ENCODE peak calls at places on chromosomes 13 and 19, in seven cellular contexts. One of them, this sample, is unnamed.

GRCh38 chr19:51687791-51688664 is 5.1 kb upstream of the SPACA6 start:
- DNase-seq in putamen: peak
- DNase-seq in activated gamma-delta T cell treated with Interleukin-2 at 50 U/mL for 16 hours: no peak
- DNase-seq in astrocyte of the spinal cord: peak
- DNase-seq in T-cell: no peak
- DNase-seq in effector memory CD8-positive, alpha-beta T cell: no peak
- DNase-seq in NCI-H345: no peak
- DNase-seq in this sample: peak

GRCh38 chr13:44108345-44108858 is 228.7 kb downstream of the LACC1 start:
- DNase-seq in putamen: no peak
- DNase-seq in activated gamma-delta T cell treated with Interleukin-2 at 50 U/mL for 16 hours: no peak
- DNase-seq in astrocyte of the spinal cord: no peak
- DNase-seq in T-cell: no peak
- DNase-seq in effector memory CD8-positive, alpha-beta T cell: no peak
- DNase-seq in NCI-H345: no peak
- DNase-seq in this sample: no peak

GRCh38 chr13:38518328-38518727 is 168.5 kb upstream of the FREM2 start:
- DNase-seq in putamen: no peak
- DNase-seq in activated gamma-delta T cell treated with Interleukin-2 at 50 U/mL for 16 hours: no peak
- DNase-seq in astrocyte of the spinal cord: no peak
- DNase-seq in T-cell: no peak
- DNase-seq in effector memory CD8-positive, alpha-beta T cell: no peak
- DNase-seq in NCI-H345: no peak
- DNase-seq in this sample: no peak

GRCh38 chr13:81395368-81395767 is 1054.4 kb upstream of the SPRY2 start:
- DNase-seq in putamen: no peak
- DNase-seq in activated gamma-delta T cell treated with Interleukin-2 at 50 U/mL for 16 hours: no peak
- DNase-seq in astrocyte of the spinal cord: no peak
- DNase-seq in T-cell: no peak
- DNase-seq in effector memory CD8-positive, alpha-beta T cell: no peak
- DNase-seq in NCI-H345: no peak
- DNase-seq in this sample: no peak

GRCh38 chr13:28451482-28452217 is 43.3 kb downstream of the FLT1 start:
- DNase-seq in putamen: no peak
- DNase-seq in activated gamma-delta T cell treated with Interleukin-2 at 50 U/mL for 16 hours: no peak
- DNase-seq in astrocyte of the spinal cord: no peak
- DNase-seq in T-cell: no peak
- DNase-seq in effector memory CD8-positive, alpha-beta T cell: no peak
- DNase-seq in NCI-H345: no peak
- DNase-seq in this sample: no peak

GRCh38 chr13:68490594-68490993 is 1260.5 kb upstream of the PCDH9 start:
- DNase-seq in putamen: no peak
- DNase-seq in activated gamma-delta T cell treated with Interleukin-2 at 50 U/mL for 16 hours: no peak
- DNase-seq in astrocyte of the spinal cord: no peak
- DNase-seq in T-cell: no peak
- DNase-seq in effector memory CD8-positive, alpha-beta T cell: no peak
- DNase-seq in NCI-H345: no peak
- DNase-seq in this sample: no peak

GRCh38 chr13:112880976-112881540 is 88.0 kb upstream of the MCF2L start:
- DNase-seq in putamen: no peak
- DNase-seq in activated gamma-delta T cell treated with Interleukin-2 at 50 U/mL for 16 hours: no peak
- DNase-seq in astrocyte of the spinal cord: no peak
- DNase-seq in T-cell: no peak
- DNase-seq in effector memory CD8-positive, alpha-beta T cell: no peak
- DNase-seq in NCI-H345: no peak
- DNase-seq in this sample: no peak

GRCh38 chr19:15280048-15280725 is 47.9 kb upstream of the EPHX3 start:
- DNase-seq in putamen: no peak
- DNase-seq in activated gamma-delta T cell treated with Interleukin-2 at 50 U/mL for 16 hours: no peak
- DNase-seq in astrocyte of the spinal cord: no peak
- DNase-seq in T-cell: no peak
- DNase-seq in effector memory CD8-positive, alpha-beta T cell: no peak
- DNase-seq in NCI-H345: no peak
- DNase-seq in this sample: no peak

GRCh38 chr19:40822161-40822560 is 23.2 kb downstream of the EGLN2 start:
- DNase-seq in putamen: no peak
- DNase-seq in activated gamma-delta T cell treated with Interleukin-2 at 50 U/mL for 16 hours: no peak
- DNase-seq in astrocyte of the spinal cord: no peak
- DNase-seq in T-cell: no peak
- DNase-seq in effector memory CD8-positive, alpha-beta T cell: no peak
- DNase-seq in NCI-H345: no peak
- DNase-seq in this sample: no peak

GRCh38 chr13:94901070-94901469 is 188.7 kb upstream of the SOX21 start:
- DNase-seq in putamen: no peak
- DNase-seq in activated gamma-delta T cell treated with Interleukin-2 at 50 U/mL for 16 hours: no peak
- DNase-seq in astrocyte of the spinal cord: no peak
- DNase-seq in T-cell: no peak
- DNase-seq in effector memory CD8-positive, alpha-beta T cell: no peak
- DNase-seq in NCI-H345: no peak
- DNase-seq in this sample: no peak

GRCh38 chr13:113148940-113149503 is 9.4 kb upstream of the PROZ start:
- DNase-seq in putamen: no peak
- DNase-seq in activated gamma-delta T cell treated with Interleukin-2 at 50 U/mL for 16 hours: no peak
- DNase-seq in astrocyte of the spinal cord: no peak
- DNase-seq in T-cell: no peak
- DNase-seq in effector memory CD8-positive, alpha-beta T cell: no peak
- DNase-seq in NCI-H345: no peak
- DNase-seq in this sample: no peak

GRCh38 chr13:27455331-27455855 is 5.0 kb upstream of the MTIF3 start:
- DNase-seq in putamen: no peak
- DNase-seq in activated gamma-delta T cell treated with Interleukin-2 at 50 U/mL for 16 hours: no peak
- DNase-seq in astrocyte of the spinal cord: no peak
- DNase-seq in T-cell: peak
- DNase-seq in effector memory CD8-positive, alpha-beta T cell: no peak
- DNase-seq in NCI-H345: no peak
- DNase-seq in this sample: no peak

GRCh38 chr13:50375792-50376191 is 360.5 kb downstream of the KCNRG start:
- DNase-seq in putamen: no peak
- DNase-seq in activated gamma-delta T cell treated with Interleukin-2 at 50 U/mL for 16 hours: no peak
- DNase-seq in astrocyte of the spinal cord: peak
- DNase-seq in T-cell: no peak
- DNase-seq in effector memory CD8-positive, alpha-beta T cell: no peak
- DNase-seq in NCI-H345: no peak
- DNase-seq in this sample: no peak

GRCh38 chr13:79782541-79783216 is 301.7 kb downstream of the NDFIP2 start:
- DNase-seq in putamen: peak
- DNase-seq in activated gamma-delta T cell treated with Interleukin-2 at 50 U/mL for 16 hours: no peak
- DNase-seq in astrocyte of the spinal cord: peak
- DNase-seq in T-cell: no peak
- DNase-seq in effector memory CD8-positive, alpha-beta T cell: no peak
- DNase-seq in NCI-H345: peak
- DNase-seq in this sample: peak

GRCh38 chr13:45331981-45332830 is 8.8 kb downstream of the TPT1 start:
- DNase-seq in putamen: no peak
- DNase-seq in activated gamma-delta T cell treated with Interleukin-2 at 50 U/mL for 16 hours: no peak
- DNase-seq in astrocyte of the spinal cord: peak
- DNase-seq in T-cell: no peak
- DNase-seq in effector memory CD8-positive, alpha-beta T cell: no peak
- DNase-seq in NCI-H345: no peak
- DNase-seq in this sample: no peak

GRCh38 chr13:102452831-102453230 is 51.0 kb upstream of the FGF14 start:
- DNase-seq in putamen: no peak
- DNase-seq in activated gamma-delta T cell treated with Interleukin-2 at 50 U/mL for 16 hours: no peak
- DNase-seq in astrocyte of the spinal cord: no peak
- DNase-seq in T-cell: no peak
- DNase-seq in effector memory CD8-positive, alpha-beta T cell: no peak
- DNase-seq in NCI-H345: no peak
- DNase-seq in this sample: no peak

GRCh38 chr19:19185853-19186728 is 5.9 kb downstream of the BORCS8 start:
- DNase-seq in putamen: no peak
- DNase-seq in activated gamma-delta T cell treated with Interleukin-2 at 50 U/mL for 16 hours: peak
- DNase-seq in astrocyte of the spinal cord: no peak
- DNase-seq in T-cell: peak
- DNase-seq in effector memory CD8-positive, alpha-beta T cell: peak
- DNase-seq in NCI-H345: peak
- DNase-seq in this sample: no peak

GRCh38 chr19:10686661-10687517 is 14.3 kb upstream of the QTRT1 start:
- DNase-seq in putamen: peak
- DNase-seq in activated gamma-delta T cell treated with Interleukin-2 at 50 U/mL for 16 hours: no peak
- DNase-seq in astrocyte of the spinal cord: peak
- DNase-seq in T-cell: no peak
- DNase-seq in effector memory CD8-positive, alpha-beta T cell: no peak
- DNase-seq in NCI-H345: no peak
- DNase-seq in this sample: peak

GRCh38 chr13:98479496-98480003 is 97.4 kb downstream of the STK24 start:
- DNase-seq in putamen: no peak
- DNase-seq in activated gamma-delta T cell treated with Interleukin-2 at 50 U/mL for 16 hours: no peak
- DNase-seq in astrocyte of the spinal cord: no peak
- DNase-seq in T-cell: no peak
- DNase-seq in effector memory CD8-positive, alpha-beta T cell: no peak
- DNase-seq in NCI-H345: no peak
- DNase-seq in this sample: no peak

GRCh38 chr19:12965017-12965811 is 4.2 kb upstream of the DAND5 start:
- DNase-seq in putamen: peak
- DNase-seq in activated gamma-delta T cell treated with Interleukin-2 at 50 U/mL for 16 hours: peak
- DNase-seq in astrocyte of the spinal cord: peak
- DNase-seq in T-cell: peak
- DNase-seq in effector memory CD8-positive, alpha-beta T cell: peak
- DNase-seq in NCI-H345: peak
- DNase-seq in this sample: peak

GRCh38 chr13:35718084-35718483 is 241.6 kb upstream of the MAB21L1 start:
- DNase-seq in putamen: no peak
- DNase-seq in activated gamma-delta T cell treated with Interleukin-2 at 50 U/mL for 16 hours: no peak
- DNase-seq in astrocyte of the spinal cord: no peak
- DNase-seq in T-cell: no peak
- DNase-seq in effector memory CD8-positive, alpha-beta T cell: no peak
- DNase-seq in NCI-H345: no peak
- DNase-seq in this sample: no peak

GRCh38 chr13:46389457-46389856 is 2.4 kb upstream of the RUBCNL start:
- DNase-seq in putamen: no peak
- DNase-seq in activated gamma-delta T cell treated with Interleukin-2 at 50 U/mL for 16 hours: no peak
- DNase-seq in astrocyte of the spinal cord: no peak
- DNase-seq in T-cell: no peak
- DNase-seq in effector memory CD8-positive, alpha-beta T cell: no peak
- DNase-seq in NCI-H345: no peak
- DNase-seq in this sample: no peak

GRCh38 chr13:48235100-48235813 is 2.3 kb downstream of the ITM2B start:
- DNase-seq in putamen: peak
- DNase-seq in activated gamma-delta T cell treated with Interleukin-2 at 50 U/mL for 16 hours: no peak
- DNase-seq in astrocyte of the spinal cord: peak
- DNase-seq in T-cell: no peak
- DNase-seq in effector memory CD8-positive, alpha-beta T cell: no peak
- DNase-seq in NCI-H345: peak
- DNase-seq in this sample: peak

GRCh38 chr13:90979059-90979458 is 368.4 kb upstream of the MIR17HG start:
- DNase-seq in putamen: no peak
- DNase-seq in activated gamma-delta T cell treated with Interleukin-2 at 50 U/mL for 16 hours: no peak
- DNase-seq in astrocyte of the spinal cord: peak
- DNase-seq in T-cell: no peak
- DNase-seq in effector memory CD8-positive, alpha-beta T cell: no peak
- DNase-seq in NCI-H345: no peak
- DNase-seq in this sample: no peak

GRCh38 chr13:50713849-50714248 is 129.6 kb downstream of the DLEU7 start:
- DNase-seq in putamen: peak
- DNase-seq in activated gamma-delta T cell treated with Interleukin-2 at 50 U/mL for 16 hours: peak
- DNase-seq in astrocyte of the spinal cord: peak
- DNase-seq in T-cell: no peak
- DNase-seq in effector memory CD8-positive, alpha-beta T cell: peak
- DNase-seq in NCI-H345: no peak
- DNase-seq in this sample: no peak

GRCh38 chr13:46553521-46553885 is 533 bp downstream of the LRCH1 start:
- DNase-seq in putamen: no peak
- DNase-seq in activated gamma-delta T cell treated with Interleukin-2 at 50 U/mL for 16 hours: peak
- DNase-seq in astrocyte of the spinal cord: no peak
- DNase-seq in T-cell: no peak
- DNase-seq in effector memory CD8-positive, alpha-beta T cell: no peak
- DNase-seq in NCI-H345: no peak
- DNase-seq in this sample: no peak

This sample was measured in hypothalamus.